ENCODE peak calls at places on chromosomes 5 and 9, in seven cellular contexts. O, U, L, G, H, E and W are unnamed samples.
A peak's percentile ranks its signal among the peaks of the same experiment; 100 is the strongest.

GRCh38 chr5:124713595-124713994 is 32.8 kb downstream of the ZNF608 start:
- ATAC-seq in O (no peak), U (no peak), L (no peak), G (peak; percentile 30), H (no peak), E (no peak), W (no peak)

GRCh38 chr5:143569213-143569663 is 165.8 kb upstream of the NR3C1 start:
- ATAC-seq in O (no peak), U (no peak), L (no peak), G (peak; percentile 38), H (no peak), E (no peak), W (no peak)

GRCh38 chr9:4389003-4389402 is 89.1 kb upstream of the GLIS3 start:
- ATAC-seq in O (no peak), U (no peak), L (no peak), G (no peak), H (no peak), E (no peak), W (no peak)

GRCh38 chr5:171509467-171509866 is 90.0 kb downstream of the FGF18 start:
- ATAC-seq in O (no peak), U (no peak), L (no peak), G (no peak), H (no peak), E (no peak), W (no peak)

GRCh38 chr9:70491798-70492736 is 77.6 kb upstream of the KLF9 start:
- ATAC-seq in O (no peak), U (no peak), L (no peak), G (no peak), H (peak; percentile 5), E (no peak), W (no peak)

GRCh38 chr5:158559643-158560042 is 540.1 kb downstream of the EBF1 start:
- ATAC-seq in O (no peak), U (no peak), L (no peak), G (no peak), H (no peak), E (no peak), W (no peak)

GRCh38 chr9:36218411-36218901 is 27.7 kb downstream of the CLTA start:
- ATAC-seq in O (no peak), U (no peak), L (no peak), G (no peak), H (no peak), E (no peak), W (no peak)

GRCh38 chr5:143434261-143435206 is 31.0 kb upstream of the NR3C1 start:
- ATAC-seq in O (no peak), U (no peak), L (peak; percentile 53), G (peak; percentile 57), H (peak; percentile 19), E (no peak), W (peak; percentile 22)

GRCh38 chr5:168262042-168262743 is 29.3 kb upstream of the WWC1 start:
- ATAC-seq in O (peak; percentile 38), U (no peak), L (no peak), G (no peak), H (peak; percentile 5), E (no peak), W (no peak)

GRCh38 chr5:50990296-50990924 is 324.0 kb downstream of the PARP8 start:
- ATAC-seq in O (no peak), U (no peak), L (no peak), G (no peak), H (no peak), E (no peak), W (no peak)

GRCh38 chr9:124881138-124881743 is 19.3 kb downstream of the ARPC5L start:
- ATAC-seq in O (no peak), U (no peak), L (no peak), G (no peak), H (no peak), E (no peak), W (no peak)

GRCh38 chr9:36924071-36924470 is 110.0 kb downstream of the PAX5 start:
- ATAC-seq in O (peak; percentile 92), U (no peak), L (no peak), G (peak; percentile 60), H (no peak), E (peak; percentile 89), W (no peak)

GRCh38 chr5:171492781-171493180 is 73.3 kb downstream of the FGF18 start:
- ATAC-seq in O (no peak), U (no peak), L (no peak), G (no peak), H (no peak), E (no peak), W (no peak)

GRCh38 chr9:70415041-70415440 is 584 bp upstream of the KLF9 start:
- ATAC-seq in O (no peak), U (no peak), L (no peak), G (no peak), H (no peak), E (no peak), W (no peak)

GRCh38 chr5:67305401-67305800 is 108.8 kb upstream of the CD180 start:
- ATAC-seq in O (no peak), U (no peak), L (no peak), G (no peak), H (peak; percentile 28), E (no peak), W (peak; percentile 2)

GRCh38 chr5:133861161-133861737 is 107.2 kb downstream of the C5orf15 start:
- ATAC-seq in O (no peak), U (no peak), L (peak; percentile 35), G (no peak), H (no peak), E (no peak), W (no peak)

GRCh38 chr5:30997681-30998080 is 195.8 kb upstream of the CDH6 start:
- ATAC-seq in O (no peak), U (no peak), L (no peak), G (no peak), H (no peak), E (no peak), W (no peak)

GRCh38 chr9:137851516-137852217 is 25.9 kb upstream of the CACNA1B start:
- ATAC-seq in O (no peak), U (no peak), L (no peak), G (no peak), H (no peak), E (no peak), W (no peak)

GRCh38 chr5:143029293-143029692 is 259.1 kb downstream of the ARHGAP26 start:
- ATAC-seq in O (no peak), U (no peak), L (no peak), G (no peak), H (no peak), E (no peak), W (no peak)

GRCh38 chr5:55338810-55339243 is 31.0 kb downstream of the MTREX start:
- ATAC-seq in O (no peak), U (no peak), L (no peak), G (no peak), H (no peak), E (no peak), W (no peak)

DNA sequence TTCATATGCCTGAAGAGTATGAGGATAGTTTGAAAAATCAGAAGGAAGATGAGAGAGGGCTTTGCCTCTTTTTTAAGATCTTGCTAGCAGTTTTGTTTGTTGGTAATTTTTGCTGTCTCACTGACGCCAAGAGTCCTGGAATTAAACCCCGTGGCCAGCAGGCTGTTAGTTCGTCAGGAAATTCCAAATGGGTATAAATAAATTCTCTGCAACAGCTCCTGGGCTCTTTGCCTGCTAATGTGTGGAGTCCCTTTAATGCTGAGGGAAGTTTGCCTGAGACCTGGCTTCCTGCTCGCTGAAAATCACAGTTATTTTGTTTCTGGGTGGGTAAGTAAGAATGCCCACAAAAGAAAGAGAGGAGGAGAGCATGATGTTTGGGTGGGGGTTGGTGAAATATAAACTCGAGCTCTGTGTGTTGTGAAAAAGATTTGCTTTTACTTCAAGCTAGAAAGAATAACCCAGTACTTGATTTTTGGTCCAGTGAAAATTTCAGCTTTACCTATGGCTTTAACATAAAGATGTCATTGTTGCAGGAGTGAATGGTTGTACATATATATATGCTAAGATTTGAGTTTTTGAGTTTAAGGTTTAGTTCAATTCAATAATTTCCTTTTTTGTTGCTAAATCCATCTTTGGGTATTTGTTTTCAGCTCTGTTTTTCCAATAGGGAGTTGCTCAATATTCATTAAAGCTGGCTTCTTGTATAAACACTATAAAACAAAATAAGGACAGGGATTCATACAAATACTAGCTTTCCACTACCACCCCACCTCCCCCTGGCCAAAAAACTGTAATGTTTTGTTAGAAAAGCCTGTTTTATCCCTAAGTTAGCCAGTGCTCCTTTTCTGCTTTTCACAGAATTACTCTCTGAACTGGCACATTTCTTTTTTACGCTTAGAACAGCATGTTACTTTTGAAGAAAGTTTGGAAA is 147.8 kb upstream of the DMRT1 start:
- ATAC-seq in O (no peak), U (peak; percentile 77), L (peak; percentile 65), G (peak; percentile 49), H (peak; percentile 83), E (peak; percentile 64), W (peak; percentile 77)
- H3K4me3 ChIP-seq in O (peak overlapping the region; percentile 16), U (peak overlapping the region; percentile 77), L (no peak overlapping the region), G (no peak overlapping the region), H (peak overlapping the region; percentile 41), E (peak overlapping the region; percentile 49), W (peak overlapping the region; percentile 24)

GRCh38 chr5:79827159-79827562 is 137.5 kb downstream of the CMYA5 start:
- ATAC-seq in O (no peak), U (no peak), L (no peak), G (no peak), H (no peak), E (no peak), W (no peak)

GRCh38 chr5:79831381-79831780 is 141.7 kb downstream of the CMYA5 start:
- ATAC-seq in O (no peak), U (no peak), L (no peak), G (no peak), H (no peak), E (no peak), W (no peak)

GRCh38 chr5:79825802-79826201 is 136.2 kb downstream of the CMYA5 start:
- ATAC-seq in O (no peak), U (no peak), L (no peak), G (no peak), H (no peak), E (no peak), W (no peak)

GRCh38 chr5:79831910-79832309 is 142.3 kb downstream of the CMYA5 start:
- ATAC-seq in O (no peak), U (peak; percentile 18), L (no peak), G (peak; percentile 77), H (no peak), E (no peak), W (no peak)

GRCh38 chr5:79829260-79829659 is 139.6 kb downstream of the CMYA5 start:
- ATAC-seq in O (peak; percentile 85), U (no peak), L (no peak), G (no peak), H (no peak), E (peak; percentile 62), W (no peak)
- H3K27ac ChIP-seq in O (no peak overlapping the region), U (no peak overlapping the region), L (no peak overlapping the region), G (no peak overlapping the region), H (no peak overlapping the region), E (no peak overlapping the region), W (no peak overlapping the region)

DNA sequence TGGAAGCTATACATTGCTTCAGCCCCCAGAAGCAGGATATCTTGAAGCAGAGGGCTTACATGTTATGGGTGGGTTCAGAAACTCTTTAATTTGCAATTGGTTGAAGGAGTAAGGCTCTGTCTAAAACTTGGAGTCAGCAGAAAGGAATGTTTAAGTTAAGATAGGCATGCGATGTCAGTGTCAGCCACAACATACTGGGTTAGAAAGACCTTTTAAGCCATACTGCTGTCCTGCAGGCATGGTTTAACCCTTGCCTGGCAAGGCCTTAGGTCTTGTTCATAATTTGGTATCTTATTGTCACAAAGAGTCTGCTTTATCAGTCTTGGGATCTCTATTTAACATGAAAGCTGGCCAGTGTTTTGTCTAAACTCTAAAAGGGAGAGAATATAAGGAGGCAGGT is 1619.6 kb upstream of the WWC1 start:
- ATAC-seq in O (no peak), U (no peak), L (no peak), G (no peak), H (no peak), E (no peak), W (no peak)
- H3K4me3 ChIP-seq in O (no peak overlapping the region), U (no peak overlapping the region), L (no peak overlapping the region), G (no peak overlapping the region), H (no peak overlapping the region), E (no peak overlapping the region), W (no peak overlapping the region)

GRCh38 chr9:105118646-105119045 is 125.8 kb upstream of the SLC44A1 start:
- ATAC-seq in O (no peak), U (no peak), L (no peak), G (no peak), H (no peak), E (no peak), W (no peak)
- H3K27ac ChIP-seq in O (no peak overlapping the region), U (no peak overlapping the region), L (no peak overlapping the region), G (no peak overlapping the region), H (no peak overlapping the region), E (no peak overlapping the region), W (no peak overlapping the region)